ENCODE peak calls at places on chromosome 7, in ten cellular contexts. X, B, K, A, O, Z, E, F, R and D are unnamed samples.

GRCh38 chr7:145030754-145031153 is 194.9 kb upstream of the TPK1 start:
- DNase-seq in X (no peak), B (no peak), K (no peak), A (no peak), O (no peak), Z (no peak), E (no peak), F (no peak), R (no peak), D (no peak)

GRCh38 chr7:27802977-27803376 is 63.0 kb downstream of the TAX1BP1 start:
- DNase-seq in X (no peak), B (no peak), K (no peak), A (no peak), O (peak), Z (peak), E (no peak), F (no peak), R (no peak), D (no peak)

GRCh38 chr7:12839508-12840153 is 152.2 kb downstream of the ARL4A start:
- DNase-seq in X (no peak), B (peak), K (no peak), A (no peak), O (no peak), Z (no peak), E (no peak), F (peak), R (no peak), D (peak)

GRCh38 chr7:41695661-41696322 is 7.1 kb downstream of the INHBA start:
- DNase-seq in X (no peak), B (no peak), K (no peak), A (no peak), O (no peak), Z (peak), E (no peak), F (no peak), R (no peak), D (no peak)

GRCh38 chr7:7176421-7177043 is 5.8 kb upstream of the C1GALT1 start:
- DNase-seq in X (no peak), B (peak), K (no peak), A (no peak), O (no peak), Z (peak), E (no peak), F (no peak), R (no peak), D (no peak)

GRCh38 chr7:64946772-64947171 is 43.7 kb downstream of the ZNF273 start:
- DNase-seq in X (no peak), B (no peak), K (peak), A (peak), O (no peak), Z (peak), E (no peak), F (no peak), R (peak), D (peak)

GRCh38 chr7:30727061-30727945 is 24.6 kb upstream of the INMT start:
- DNase-seq in X (no peak), B (no peak), K (peak), A (no peak), O (no peak), Z (no peak), E (no peak), F (no peak), R (no peak), D (no peak)

GRCh38 chr7:618539-619355 is 99.1 kb upstream of the PDGFA start:
- DNase-seq in X (no peak), B (no peak), K (no peak), A (no peak), O (no peak), Z (no peak), E (peak), F (no peak), R (no peak), D (no peak)

GRCh38 chr7:20320786-20321185 is 9.9 kb upstream of the ITGB8 start:
- DNase-seq in X (no peak), B (no peak), K (no peak), A (no peak), O (no peak), Z (no peak), E (no peak), F (no peak), R (no peak), D (no peak)

GRCh38 chr7:137990251-137990901 is 11.5 kb downstream of the CREB3L2 start:
- DNase-seq in X (no peak), B (peak), K (no peak), A (no peak), O (no peak), Z (peak), E (no peak), F (no peak), R (no peak), D (no peak)

GRCh38 chr7:80018941-80019808 is 115.5 kb upstream of the GNAI1 start:
- DNase-seq in X (peak), B (peak), K (peak), A (peak), O (no peak), Z (peak), E (no peak), F (peak), R (no peak), D (peak)

GRCh38 chr7:111333010-111333409 is 229.3 kb downstream of the IMMP2L start:
- DNase-seq in X (no peak), B (peak), K (no peak), A (no peak), O (no peak), Z (no peak), E (no peak), F (no peak), R (no peak), D (no peak)

GRCh38 chr7:148944935-148945934 is 61.1 kb upstream of the EZH2 start:
- DNase-seq in X (no peak), B (peak), K (no peak), A (no peak), O (peak), Z (peak), E (no peak), F (no peak), R (no peak), D (no peak)

GRCh38 chr7:27251513-27252306 is 9.1 kb downstream of the EVX1 start:
- DNase-seq in X (peak), B (no peak), K (no peak), A (no peak), O (no peak), Z (no peak), E (no peak), F (no peak), R (no peak), D (no peak)

GRCh38 chr7:30799206-30799975 is 28.2 kb downstream of the MINDY4 start:
- DNase-seq in X (no peak), B (peak), K (peak), A (peak), O (peak), Z (peak), E (no peak), F (no peak), R (no peak), D (no peak)

GRCh38 chr7:135508853-135509588 is 881 bp downstream of the CNOT4 start:
- DNase-seq in X (no peak), B (peak), K (peak), A (no peak), O (no peak), Z (peak), E (peak), F (peak), R (no peak), D (peak)

GRCh38 chr7:77791336-77791735 is 6.9 kb downstream of the TMEM60 start:
- DNase-seq in X (no peak), B (no peak), K (no peak), A (no peak), O (no peak), Z (no peak), E (peak), F (no peak), R (no peak), D (no peak)

GRCh38 chr7:92421676-92422435 is 25.4 kb upstream of the GATAD1 start:
- DNase-seq in X (no peak), B (no peak), K (peak), A (no peak), O (no peak), Z (peak), E (no peak), F (peak), R (no peak), D (no peak)

GRCh38 chr7:74083117-74083876 is at the start of gene LIMK1:
- DNase-seq in X (peak), B (peak), K (peak), A (peak), O (peak), Z (peak), E (peak), F (peak), R (peak), D (peak)

GRCh38 chr7:30697716-30698460 is 15.6 kb upstream of the CRHR2 start:
- DNase-seq in X (no peak), B (no peak), K (no peak), A (no peak), O (no peak), Z (no peak), E (no peak), F (no peak), R (no peak), D (no peak)

GRCh38 chr7:142414135-142414534 is 156.3 kb upstream of the PRSS58 start:
- DNase-seq in X (no peak), B (no peak), K (no peak), A (no peak), O (no peak), Z (no peak), E (no peak), F (no peak), R (no peak), D (no peak)

GRCh38 chr7:39952378-39952777 is 2.3 kb downstream of the CDK13 start:
- DNase-seq in X (no peak), B (peak), K (peak), A (no peak), O (no peak), Z (no peak), E (no peak), F (no peak), R (no peak), D (no peak)

GRCh38 chr7:151310578-151310977 is 31.0 kb upstream of the NUB1 start:
- DNase-seq in X (no peak), B (peak), K (peak), A (no peak), O (no peak), Z (peak), E (no peak), F (peak), R (no peak), D (no peak)

GRCh38 chr7:74479961-74480829 is 26.5 kb downstream of the GTF2IRD1 start:
- DNase-seq in X (peak), B (peak), K (no peak), A (peak), O (peak), Z (peak), E (peak), F (peak), R (peak), D (peak)

GRCh38 chr7:1388021-1388704 is 71.1 kb downstream of the MICALL2 start:
- DNase-seq in X (no peak), B (no peak), K (no peak), A (peak), O (no peak), Z (no peak), E (no peak), F (no peak), R (no peak), D (no peak)

GRCh38 chr7:42385912-42386311 is 148.9 kb upstream of the GLI3 start:
- DNase-seq in X (no peak), B (no peak), K (no peak), A (no peak), O (no peak), Z (no peak), E (no peak), F (no peak), R (no peak), D (no peak)

GRCh38 chr7:96720843-96721242 is 11.2 kb upstream of the SEM1 start:
- DNase-seq in X (no peak), B (peak), K (no peak), A (no peak), O (no peak), Z (peak), E (peak), F (no peak), R (no peak), D (no peak)

GRCh38 chr7:141593134-141593533 is 41.9 kb downstream of the AGK start:
- DNase-seq in X (no peak), B (peak), K (no peak), A (no peak), O (no peak), Z (peak), E (no peak), F (no peak), R (no peak), D (no peak)

GRCh38 chr7:135320277-135320676 is 86.6 kb downstream of the STRA8 start:
- DNase-seq in X (peak), B (peak), K (no peak), A (peak), O (peak), Z (peak), E (peak), F (peak), R (peak), D (no peak)

GRCh38 chr7:144513332-144513731 is 109.8 kb upstream of the NOBOX start:
- DNase-seq in X (no peak), B (peak), K (no peak), A (no peak), O (no peak), Z (peak), E (no peak), F (peak), R (peak), D (no peak)

GRCh38 chr7:4103352-4104091 is 578.6 kb upstream of the FOXK1 start:
- DNase-seq in X (no peak), B (no peak), K (peak), A (no peak), O (no peak), Z (peak), E (no peak), F (no peak), R (no peak), D (no peak)

GRCh38 chr7:126501617-126502016 is 751.1 kb downstream of the GRM8 start:
- DNase-seq in X (no peak), B (peak), K (no peak), A (no peak), O (no peak), Z (no peak), E (no peak), F (no peak), R (no peak), D (no peak)

GRCh38 chr7:12519682-12520009 is 50.9 kb upstream of the SCIN start:
- DNase-seq in X (no peak), B (no peak), K (no peak), A (no peak), O (no peak), Z (no peak), E (no peak), F (no peak), R (no peak), D (no peak)

GRCh38 chr7:36280840-36281812 is 108.5 kb upstream of the ANLN start:
- DNase-seq in X (peak), B (peak), K (no peak), A (peak), O (no peak), Z (peak), E (peak), F (peak), R (peak), D (no peak)
- TF ChIP-seq CTCF in X (no peak), B (no peak), K (no peak), A (no peak), O (no peak), Z (no peak), E (no peak), F (peak), R (peak), D (no peak)

GRCh38 chr7:2569421-2569820 is 10.6 kb downstream of the IQCE start:
- DNase-seq in X (no peak), B (no peak), K (no peak), A (no peak), O (no peak), Z (no peak), E (no peak), F (no peak), R (no peak), D (no peak)

GRCh38 chr7:2566348-2566889 is 7.6 kb downstream of the IQCE start:
- DNase-seq in X (no peak), B (no peak), K (no peak), A (no peak), O (no peak), Z (no peak), E (no peak), F (no peak), R (no peak), D (no peak)

GRCh38 chr7:2566890-2567662 is 8.3 kb downstream of the IQCE start:
- DNase-seq in X (peak), B (no peak), K (peak), A (peak), O (no peak), Z (no peak), E (no peak), F (peak), R (peak), D (no peak)

GRCh38 chr7:2568521-2569223 is 9.9 kb downstream of the IQCE start:
- DNase-seq in X (no peak), B (no peak), K (no peak), A (no peak), O (no peak), Z (no peak), E (no peak), F (no peak), R (no peak), D (no peak)

DNA sequence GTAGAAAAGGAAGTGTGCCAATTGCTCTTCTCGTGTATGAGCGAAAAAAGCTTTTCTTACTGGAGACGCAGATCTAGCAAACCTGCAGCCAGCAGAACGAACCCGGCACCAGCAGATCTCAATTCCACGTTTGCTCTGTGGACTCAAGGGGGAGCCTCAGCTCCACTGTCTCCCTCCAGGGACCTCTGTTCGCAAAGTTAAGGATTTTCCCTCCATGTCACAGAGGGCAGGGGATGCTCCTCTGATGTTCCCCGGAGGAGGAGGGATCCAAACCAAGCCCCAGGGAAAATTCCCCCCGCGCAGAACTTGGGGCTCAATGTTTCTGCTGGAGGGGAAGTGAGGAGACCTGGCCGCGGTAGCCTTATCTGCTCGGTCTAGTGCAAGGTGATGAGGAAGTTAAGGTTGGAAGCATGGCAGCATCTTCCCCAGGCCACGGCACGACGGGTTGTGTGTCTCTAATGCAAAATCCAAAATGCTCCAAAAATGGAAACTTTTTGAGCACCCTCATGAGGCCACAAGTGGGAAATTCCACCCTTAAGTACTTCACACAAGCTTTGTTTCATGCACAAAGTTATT is 9.0 kb downstream of the IQCE start:
- DNase-seq in X (no peak), B (peak), K (peak), A (peak), O (no peak), Z (peak), E (no peak), F (peak), R (peak), D (no peak)
- TF ChIP-seq CTCF in X (no peak), B (peak), K (peak), A (peak), O (peak), Z (peak), E (peak), F (peak), R (peak), D (peak)

GRCh38 chr7:21984042-21984441 is 38.3 kb upstream of the CDCA7L start:
- DNase-seq in X (no peak), B (no peak), K (no peak), A (no peak), O (no peak), Z (no peak), E (no peak), F (no peak), R (no peak), D (no peak)
- TF ChIP-seq CTCF in X (no peak), B (no peak), K (peak), A (no peak), O (no peak), Z (no peak), E (no peak), F (no peak), R (no peak), D (no peak)

GRCh38 chr7:67302113-67303039 is 305.7 kb downstream of the TYW1 start:
- DNase-seq in X (peak), B (peak), K (peak), A (peak), O (peak), Z (peak), E (peak), F (peak), R (peak), D (peak)
- TF ChIP-seq CTCF in X (peak), B (peak), K (peak), A (peak), O (peak), Z (peak), E (peak), F (peak), R (peak), D (peak)

GRCh38 chr7:36796850-36797618 is 72.7 kb upstream of the AOAH start:
- DNase-seq in X (no peak), B (no peak), K (no peak), A (no peak), O (no peak), Z (no peak), E (no peak), F (no peak), R (no peak), D (no peak)

GRCh38 chr7:36795451-36796021 is 71.2 kb upstream of the AOAH start:
- DNase-seq in X (no peak), B (peak), K (no peak), A (no peak), O (no peak), Z (no peak), E (no peak), F (no peak), R (no peak), D (no peak)

GRCh38 chr7:36790280-36790679 is 66.0 kb upstream of the AOAH start:
- DNase-seq in X (no peak), B (no peak), K (no peak), A (no peak), O (no peak), Z (no peak), E (no peak), F (peak), R (no peak), D (no peak)

GRCh38 chr7:36792421-36792820 is 68.1 kb upstream of the AOAH start:
- DNase-seq in X (no peak), B (no peak), K (no peak), A (no peak), O (no peak), Z (no peak), E (no peak), F (no peak), R (no peak), D (no peak)

GRCh38 chr7:36794689-36795088 is 70.4 kb upstream of the AOAH start:
- DNase-seq in X (no peak), B (peak), K (no peak), A (no peak), O (no peak), Z (no peak), E (no peak), F (no peak), R (no peak), D (no peak)
- TF ChIP-seq CTCF in X (no peak), B (no peak), K (no peak), A (no peak), O (no peak), Z (no peak), E (no peak), F (no peak), R (no peak), D (no peak)

GRCh38 chr7:105943486-105943885 is 19.6 kb upstream of the CDHR3 start:
- DNase-seq in X (no peak), B (no peak), K (no peak), A (no peak), O (peak), Z (no peak), E (no peak), F (no peak), R (no peak), D (no peak)

GRCh38 chr7:105941596-105941995 is 21.5 kb upstream of the CDHR3 start:
- DNase-seq in X (no peak), B (no peak), K (no peak), A (no peak), O (no peak), Z (no peak), E (no peak), F (no peak), R (no peak), D (no peak)

GRCh38 chr7:105951597-105951996 is 11.5 kb upstream of the CDHR3 start:
- DNase-seq in X (no peak), B (no peak), K (no peak), A (no peak), O (no peak), Z (no peak), E (no peak), F (no peak), R (no peak), D (no peak)

GRCh38 chr7:105940111-105940510 is 23.0 kb upstream of the CDHR3 start:
- DNase-seq in X (no peak), B (no peak), K (no peak), A (no peak), O (no peak), Z (no peak), E (peak), F (no peak), R (no peak), D (no peak)

DNA sequence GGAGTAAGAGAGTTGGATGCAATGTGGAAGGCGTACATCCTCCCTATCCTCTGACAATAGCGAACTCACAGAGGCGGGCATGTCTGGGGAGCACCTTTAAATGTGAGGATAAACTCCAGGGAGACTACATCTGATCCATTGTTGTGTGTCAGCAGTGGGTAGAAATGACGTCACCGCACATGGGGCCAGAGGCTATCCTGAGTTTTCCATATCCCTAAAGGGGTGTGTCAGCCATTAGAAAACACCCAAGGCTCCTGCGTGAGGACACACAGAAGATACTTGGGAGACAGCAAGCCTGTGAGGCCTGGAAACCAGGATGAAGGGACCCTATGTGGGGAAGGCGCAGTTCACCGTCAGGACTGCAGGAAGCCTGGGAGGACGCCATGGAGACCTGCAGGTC is 17.2 kb upstream of the CDHR3 start:
- DNase-seq in X (no peak), B (no peak), K (no peak), A (no peak), O (no peak), Z (no peak), E (no peak), F (no peak), R (no peak), D (no peak)
- TF ChIP-seq CTCF in X (no peak), B (no peak), K (no peak), A (no peak), O (no peak), Z (no peak), E (no peak), F (no peak), R (no peak), D (no peak)

GRCh38 chr7:93883078-93883916 is 7.3 kb downstream of the TFPI2 start:
- DNase-seq in X (no peak), B (no peak), K (peak), A (no peak), O (no peak), Z (peak), E (no peak), F (no peak), R (no peak), D (no peak)
- TF ChIP-seq CTCF in X (no peak), B (no peak), K (peak), A (no peak), O (no peak), Z (no peak), E (no peak), F (no peak), R (no peak), D (no peak)